ENCODE peak calls at places on chromosomes 1 and 21, in ten cellular contexts. M is tibial artery, F is fibroblast of lung, B is mammary epithelial cell, I is A549, H is endothelial cell of umbilical vein, X is aorta, Z is breast epithelium, S is suprapubic skin, U is GM23248. Q is an unnamed sample. For H3K9me3 and H3K4me1, the result is how much of the 10 kb centered on the place peaks cover.

GRCh38 chr1:154351363-154352068 is 26.2 kb downstream of the ATP8B2 start:
- DNase-seq in S (no peak), B (no peak), H (no peak), Z (no peak), F (no peak), U (no peak), M (no peak), X (no peak), I (peak), Q (no peak)

GRCh38 chr1:174999926-175000696 is at the start of gene CACYBP:
- DNase-seq in S (peak), I (peak), B (peak), X (no peak), U (peak), H (peak), Z (peak), M (peak), F (no peak), Q (no peak)

GRCh38 chr1:52263153-52263910 is 102.7 kb downstream of the CC2D1B start:
- DNase-seq in I (no peak), U (no peak), M (no peak), H (peak), X (no peak), B (no peak), S (no peak), F (peak), Z (no peak), Q (no peak)

GRCh38 chr21:37642493-37642892 is 273.8 kb downstream of the KCNJ6 start:
- DNase-seq in S (no peak), Z (no peak), B (peak), H (no peak), M (no peak), X (no peak), U (no peak), F (no peak), I (peak), Q (peak)

GRCh38 chr1:87300579-87300978 is 28.1 kb upstream of the LMO4 start:
- DNase-seq in I (no peak), U (no peak), B (no peak), F (no peak), X (no peak), Z (no peak), M (no peak), S (no peak), H (no peak), Q (no peak)

GRCh38 chr1:174795806-174796205 is 203.9 kb upstream of the CACYBP start:
- DNase-seq in I (peak), B (peak), F (no peak), U (peak), H (no peak), Z (no peak), S (no peak), M (no peak), X (no peak), Q (no peak)

GRCh38 chr1:37851782-37852210 is 7.6 kb downstream of the MTF1 start:
- DNase-seq in B (no peak), F (peak), I (no peak), X (no peak), Z (no peak), M (no peak), U (peak), S (no peak), H (peak), Q (no peak)

GRCh38 chr1:235027076-235027861 is 101.4 kb downstream of the TOMM20 start:
- DNase-seq in Z (no peak), F (no peak), H (no peak), B (no peak), I (no peak), X (no peak), M (peak), S (peak), U (no peak), Q (no peak)

GRCh38 chr1:198564716-198565115 is 24.2 kb upstream of the ATP6V1G3 start:
- DNase-seq in U (no peak), M (no peak), Z (no peak), I (no peak), H (no peak), F (no peak), S (no peak), B (no peak), X (no peak), Q (no peak)

GRCh38 chr1:228281631-228282328 is 73.9 kb downstream of the OBSCN start:
- DNase-seq in H (no peak), M (no peak), S (peak), B (no peak), F (no peak), U (no peak), Z (no peak), X (peak), I (no peak), Q (no peak)

GRCh38 chr1:3411806-3412205 is 42.7 kb upstream of the ARHGEF16 start:
- DNase-seq in X (no peak), S (no peak), M (no peak), B (no peak), F (no peak), I (no peak), Z (no peak), H (no peak), U (no peak), Q (no peak)

GRCh38 chr1:230752407-230752806 is 5.2 kb downstream of the CAPN9 start:
- DNase-seq in U (no peak), X (no peak), S (no peak), M (no peak), Z (peak), F (no peak), B (no peak), I (no peak), H (no peak), Q (no peak)

GRCh38 chr1:117644696-117645311 is 39.0 kb downstream of the TENT5C start:
- DNase-seq in S (no peak), F (no peak), I (no peak), B (no peak), X (no peak), M (no peak), H (no peak), U (no peak), Z (no peak), Q (no peak)

GRCh38 chr1:116375165-116375883 is 2.3 kb downstream of the ATP1A1 start:
- DNase-seq in S (no peak), I (no peak), U (peak), M (no peak), X (no peak), B (peak), H (peak), Z (no peak), F (no peak), Q (no peak)

GRCh38 chr1:219518906-219519248 is 94.0 kb downstream of the ZC3H11B start:
- DNase-seq in M (no peak), X (no peak), F (no peak), Z (no peak), I (no peak), B (no peak), U (no peak), S (no peak), H (no peak), Q (no peak)

GRCh38 chr1:159439422-159439821 is at the start of gene OR10J1:
- DNase-seq in B (no peak), M (no peak), Z (no peak), X (no peak), S (no peak), U (no peak), I (no peak), F (no peak), H (no peak), Q (no peak)

GRCh38 chr1:159442428-159442827 is 2.9 kb downstream of the OR10J1 start:
- DNase-seq in B (no peak), I (no peak), X (no peak), U (no peak), F (no peak), H (no peak), Z (no peak), S (no peak), M (no peak), Q (no peak)

GRCh38 chr1:159441360-159441759 is 1.8 kb downstream of the OR10J1 start:
- DNase-seq in U (no peak), M (no peak), X (no peak), B (no peak), I (no peak), Z (no peak), H (no peak), F (no peak), S (no peak), Q (no peak)

GRCh38 chr1:159444507-159444906 is 5.0 kb downstream of the OR10J1 start:
- DNase-seq in S (no peak), U (no peak), Z (no peak), I (no peak), X (no peak), F (no peak), M (no peak), B (no peak), H (no peak), Q (no peak)

DNA sequence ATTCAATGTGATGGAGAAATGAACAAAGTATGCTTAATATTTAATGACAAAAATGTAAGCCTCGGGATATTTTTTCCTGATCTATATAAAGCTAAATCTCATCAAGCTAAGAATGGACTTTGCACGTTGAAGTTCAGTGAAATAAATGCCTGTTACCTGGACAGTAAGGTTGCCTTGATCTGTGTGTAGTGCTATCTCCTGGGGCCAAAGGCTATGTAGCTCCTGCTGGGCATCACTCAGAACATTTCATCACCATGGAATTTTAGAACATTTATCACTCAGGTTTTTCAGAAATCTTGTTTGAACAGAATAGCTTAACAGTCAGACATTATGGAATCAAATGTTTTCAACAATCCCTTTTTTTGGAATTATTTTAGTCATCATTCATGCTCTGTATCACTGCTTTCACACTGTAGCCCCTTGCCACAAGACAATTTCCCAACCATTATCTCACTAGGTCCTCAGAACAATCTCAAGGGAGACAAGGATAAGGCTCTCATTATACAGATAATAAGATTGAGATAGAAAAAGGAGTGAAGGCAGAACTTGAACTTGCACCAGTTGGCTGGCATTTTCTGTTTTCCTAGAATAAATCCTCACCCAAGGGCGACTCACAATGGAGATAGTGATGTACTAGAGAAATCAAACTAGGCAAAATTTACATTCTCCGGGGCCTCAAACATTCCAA is 3.7 kb downstream of the OR10J1 start:
- DNase-seq in B (no peak), X (no peak), I (no peak), Z (no peak), S (no peak), M (no peak), H (no peak), F (no peak), U (no peak), Q (no peak)
- H3K9me3 ChIP-seq in B (under half), X (under half), I (under half), Z (under half), S (under half), M (under half), H (under half), F (under half), U (under half), Q (under half)

DNA sequence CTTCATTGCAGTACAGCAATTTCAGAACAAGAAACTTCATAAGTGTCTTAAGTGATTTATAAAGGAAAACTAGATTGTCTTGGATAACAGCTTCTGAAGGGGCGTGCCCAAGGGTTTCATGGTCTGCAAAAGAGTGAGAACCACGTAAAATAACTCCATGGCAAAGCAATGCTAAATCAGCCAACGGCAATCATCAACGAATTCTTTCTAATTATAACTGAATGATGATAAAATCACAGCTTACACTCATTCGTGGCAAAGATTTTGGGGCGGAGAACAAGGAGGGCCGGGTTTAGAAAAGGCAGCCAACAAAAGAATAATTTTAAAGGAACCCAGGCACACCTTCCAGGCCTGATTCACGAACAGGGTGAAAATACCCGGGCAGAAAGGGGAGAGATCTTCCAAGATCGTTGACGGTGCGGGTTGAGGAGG is 54.0 kb upstream of the ASPM start:
- DNase-seq in U (peak), B (peak), H (peak), S (no peak), F (peak), M (no peak), Z (no peak), I (no peak), X (no peak), Q (no peak)
- H3K4me1 ChIP-seq in U (under half), B (under half), H (under half), S (under half), F (under half), M (under half), Z (under half), I (under half), X (under half), Q (under half)

DNA sequence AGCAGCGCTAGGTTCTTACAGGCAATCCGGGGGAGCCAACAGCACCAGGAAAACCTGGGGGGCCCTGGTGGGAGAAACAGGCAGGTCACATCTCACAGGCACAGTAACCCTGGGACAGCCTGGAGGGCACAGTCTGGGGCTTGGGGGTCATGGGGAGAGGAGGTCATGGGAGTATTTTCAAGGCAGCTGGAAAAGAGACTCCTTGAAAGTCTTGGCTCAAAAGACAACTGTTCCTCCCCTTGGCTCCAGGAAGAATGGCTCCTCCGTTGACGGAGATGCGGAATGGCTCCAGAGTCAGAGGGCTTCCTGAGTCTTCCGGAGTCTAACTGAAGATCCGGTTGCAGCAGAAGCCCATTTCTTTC is 25.9 kb upstream of the PEF1 start:
- DNase-seq in I (no peak), B (no peak), X (no peak), U (no peak), M (no peak), H (no peak), Z (peak), S (no peak), F (peak), Q (no peak)
- H3K27ac ChIP-seq in I (peak), B (peak), X (peak), U (no peak), M (peak), H (no peak), Z (peak), S (peak), F (no peak), Q (no peak)

DNA sequence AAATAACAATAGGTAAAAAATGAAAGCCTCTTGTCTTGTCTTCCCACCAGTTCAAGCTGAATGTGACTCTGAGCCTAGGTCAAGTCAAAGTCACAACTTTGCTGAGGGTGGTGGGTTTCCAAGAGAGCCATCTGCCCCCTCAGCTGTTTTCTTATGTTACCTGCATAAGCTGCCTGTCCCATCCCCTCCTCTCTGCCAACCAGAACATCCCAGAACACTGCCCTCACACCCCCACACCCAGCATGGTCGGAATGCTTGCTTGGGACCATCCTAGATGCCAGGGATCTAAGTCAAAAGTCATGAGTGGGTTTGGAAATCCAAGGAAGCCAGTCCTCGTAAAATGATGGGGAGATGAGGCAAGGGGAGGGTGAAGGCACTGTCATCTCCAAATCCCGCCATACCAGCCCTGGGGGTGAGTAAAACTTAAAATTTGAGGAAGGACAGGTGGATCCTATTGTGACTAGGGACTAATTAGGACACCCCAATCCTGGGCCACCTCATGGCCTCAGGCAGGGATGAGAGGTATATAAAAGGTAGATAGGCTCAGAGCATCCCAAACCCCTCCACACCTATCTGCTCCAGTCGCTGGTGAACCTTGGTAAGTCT is at the start of gene SPRR5:
- DNase-seq in Z (no peak), U (no peak), I (no peak), M (no peak), B (no peak), H (no peak), F (no peak), S (no peak), X (no peak), Q (no peak)
- H3K9me3 ChIP-seq in Z (under half), U (under half), I (under half), M (under half), B (under half), H (under half), F (under half), S (under half), X (under half), Q (under half)